ENCODE peak calls at places on chromosomes 2 and 18, in seven cellular contexts. G is COLO829, N is iPS DF 6.9, O is hypothalamus, E is NB4, H is GOT3, F is H4. P is an unnamed sample.
A peak's percentile ranks its signal among the peaks of the same experiment; 100 is the strongest.

GRCh38 chr18:32298289-32298688 is 108.5 kb downstream of the MEP1B start:
- DNase-seq in G (no peak), O (no peak), N (no peak), F (no peak), H (no peak), E (no peak), P (no peak)

GRCh38 chr2:241531161-241531722 is 22.9 kb upstream of the STK25 start:
- DNase-seq in H (no peak), E (no peak), N (no peak), F (no peak), G (no peak), O (no peak), P (no peak)

GRCh38 chr2:238149841-238150572 is 8.8 kb upstream of the ERFE start:
- DNase-seq in H (no peak), O (no peak), E (no peak), F (no peak), G (no peak), N (no peak), P (no peak)

GRCh38 chr2:119755906-119756305 is 3.8 kb upstream of the PTPN4 start:
- DNase-seq in F (no peak), E (no peak), H (no peak), N (no peak), O (no peak), G (no peak), P (no peak)

GRCh38 chr18:43665239-43665788 is 388.0 kb upstream of the SYT4 start:
- DNase-seq in H (no peak), N (no peak), G (no peak), O (no peak), E (no peak), F (peak; percentile 31), P (peak; percentile 87)

GRCh38 chr2:99336780-99337163 is 417 bp upstream of the EIF5B start:
- DNase-seq in F (no peak), O (no peak), G (peak; percentile 28), H (no peak), N (no peak), E (no peak), P (no peak)

GRCh38 chr2:1559589-1560175 is 146.4 kb downstream of the TPO start:
- DNase-seq in O (no peak), N (no peak), H (no peak), E (no peak), F (no peak), G (no peak), P (no peak)

GRCh38 chr2:159044804-159045286 is 76.4 kb downstream of the TANC1 start:
- DNase-seq in H (no peak), O (no peak), G (no peak), N (no peak), E (no peak), F (no peak), P (no peak)

GRCh38 chr2:171146633-171147032 is 14.1 kb downstream of the TLK1 start:
- DNase-seq in N (no peak), O (no peak), G (no peak), H (no peak), E (peak; percentile 88), F (no peak), P (no peak)

GRCh38 chr2:16508061-16508851 is 157.4 kb downstream of the CYRIA start:
- DNase-seq in E (peak; percentile 56), O (peak; percentile 15), H (no peak), G (peak; percentile 28), F (no peak), N (peak; percentile 33), P (peak; percentile 54)

GRCh38 chr2:7840651-7841380 is 841.0 kb upstream of the ID2 start:
- DNase-seq in E (no peak), F (peak; percentile 43), H (no peak), O (no peak), N (no peak), G (no peak), P (no peak)

GRCh38 chr18:59787998-59788875 is 91.0 kb upstream of the CCBE1 start:
- DNase-seq in O (no peak), E (no peak), H (peak; percentile 2), F (peak; percentile 65), N (no peak), G (peak; percentile 56), P (peak; percentile 50)

GRCh38 chr2:85602476-85603234 is at the start of gene TMEM150A:
- DNase-seq in F (peak; percentile 73), G (peak; percentile 81), E (peak; percentile 96), H (peak; percentile 77), O (peak; percentile 87), N (peak; percentile 66), P (peak; percentile 93)

P was measured in kidney tubule cell.